ENCODE peak calls at places on chromosomes 3 and 15, in four cellular contexts. One of them, this sample, is unnamed.

GRCh38 chr3:45199837-45200648 is 26.0 kb downstream of the TMEM158 start:
- DNase-seq in H9: peak
- DNase-seq in H1: no peak
- DNase-seq in mesenchymal stem cell: peak
- DNase-seq in this sample: peak

GRCh38 chr3:71753716-71754609 is at the start of gene GPR27:
- DNase-seq in H1: peak
- DNase-seq in mesenchymal stem cell: peak
- DNase-seq in H9: peak
- DNase-seq in this sample: peak

GRCh38 chr15:31977812-31978662 is 52.3 kb upstream of the CHRNA7 start:
- DNase-seq in H1: peak
- DNase-seq in mesenchymal stem cell: peak
- DNase-seq in H9: peak
- DNase-seq in this sample: peak

GRCh38 chr3:141330235-141330634 is 38.1 kb upstream of the ZBTB38 start:
- DNase-seq in mesenchymal stem cell: no peak
- DNase-seq in H1: no peak
- DNase-seq in H9: no peak
- DNase-seq in this sample: no peak

GRCh38 chr3:18825586-18826157 is 322.6 kb upstream of the KCNH8 start:
- DNase-seq in H9: no peak
- DNase-seq in mesenchymal stem cell: no peak
- DNase-seq in H1: no peak
- DNase-seq in this sample: no peak

GRCh38 chr15:53588773-53589172 is 170.7 kb downstream of the WDR72 start:
- DNase-seq in H1: no peak
- DNase-seq in H9: no peak
- DNase-seq in mesenchymal stem cell: peak
- DNase-seq in this sample: no peak

GRCh38 chr3:23487015-23487414 is 283.9 kb downstream of the UBE2E2 start:
- DNase-seq in H9: no peak
- DNase-seq in mesenchymal stem cell: no peak
- DNase-seq in H1: no peak
- DNase-seq in this sample: no peak

GRCh38 chr3:37855363-37855970 is 6.2 kb upstream of the CTDSPL start:
- DNase-seq in H1: peak
- DNase-seq in H9: peak
- DNase-seq in mesenchymal stem cell: peak
- DNase-seq in this sample: peak

GRCh38 chr3:57646723-57647122 is 46.2 kb downstream of the DENND6A start:
- DNase-seq in mesenchymal stem cell: peak
- DNase-seq in H1: no peak
- DNase-seq in H9: no peak
- DNase-seq in this sample: peak

GRCh38 chr3:11522953-11523792 is 120.5 kb downstream of the VGLL4 start:
- DNase-seq in H1: no peak
- DNase-seq in H9: no peak
- DNase-seq in mesenchymal stem cell: peak
- DNase-seq in this sample: peak

GRCh38 chr3:74302274-74302673 is 312.2 kb downstream of the CNTN3 start:
- DNase-seq in mesenchymal stem cell: no peak
- DNase-seq in H1: no peak
- DNase-seq in H9: no peak
- DNase-seq in this sample: no peak

GRCh38 chr3:40869939-40870338 is 329.4 kb upstream of the CTNNB1 start:
- DNase-seq in H1: peak
- DNase-seq in mesenchymal stem cell: no peak
- DNase-seq in H9: peak
- DNase-seq in this sample: no peak

GRCh38 chr3:194928183-194928736 is 242.6 kb downstream of the FAM43A start:
- DNase-seq in H1: peak
- DNase-seq in H9: no peak
- DNase-seq in mesenchymal stem cell: peak
- DNase-seq in this sample: peak

GRCh38 chr3:149964296-149964695 is 6.4 kb downstream of the PFN2 start:
- DNase-seq in mesenchymal stem cell: peak
- DNase-seq in H9: no peak
- DNase-seq in H1: no peak
- DNase-seq in this sample: peak

GRCh38 chr3:118628704-118629341 is 405.8 kb downstream of the IGSF11 start:
- DNase-seq in H9: peak
- DNase-seq in mesenchymal stem cell: peak
- DNase-seq in H1: peak
- DNase-seq in this sample: peak

GRCh38 chr3:42830437-42831320 is 21.4 kb downstream of the ACKR2 start:
- DNase-seq in H9: peak
- DNase-seq in H1: no peak
- DNase-seq in mesenchymal stem cell: peak
- DNase-seq in this sample: peak

GRCh38 chr3:102225407-102226132 is 209.2 kb upstream of the ZPLD1 start:
- DNase-seq in H1: no peak
- DNase-seq in mesenchymal stem cell: peak
- DNase-seq in H9: no peak
- DNase-seq in this sample: peak

GRCh38 chr3:128878011-128878457 is 1.4 kb upstream of the ACAD9 start:
- DNase-seq in mesenchymal stem cell: no peak
- DNase-seq in H1: no peak
- DNase-seq in H9: no peak
- DNase-seq in this sample: no peak
- H3K4ac ChIP-seq in mesenchymal stem cell: no peak
- H3K4ac ChIP-seq in H1: no peak
- H3K4ac ChIP-seq in H9: no peak
- H3K4ac ChIP-seq in this sample: peak

GRCh38 chr3:120435621-120436020 is 15.2 kb downstream of the FSTL1 start:
- DNase-seq in H9: no peak
- DNase-seq in H1: no peak
- DNase-seq in mesenchymal stem cell: peak
- DNase-seq in this sample: peak

GRCh38 chr3:120438216-120438615 is 12.6 kb downstream of the FSTL1 start:
- DNase-seq in H1: no peak
- DNase-seq in H9: no peak
- DNase-seq in mesenchymal stem cell: no peak
- DNase-seq in this sample: no peak

GRCh38 chr3:120438971-120439370 is 11.8 kb downstream of the FSTL1 start:
- DNase-seq in H1: no peak
- DNase-seq in mesenchymal stem cell: peak
- DNase-seq in H9: no peak
- DNase-seq in this sample: peak

GRCh38 chr3:120437559-120437958 is 13.2 kb downstream of the FSTL1 start:
- DNase-seq in H9: no peak
- DNase-seq in H1: no peak
- DNase-seq in mesenchymal stem cell: no peak
- DNase-seq in this sample: no peak

DNA sequence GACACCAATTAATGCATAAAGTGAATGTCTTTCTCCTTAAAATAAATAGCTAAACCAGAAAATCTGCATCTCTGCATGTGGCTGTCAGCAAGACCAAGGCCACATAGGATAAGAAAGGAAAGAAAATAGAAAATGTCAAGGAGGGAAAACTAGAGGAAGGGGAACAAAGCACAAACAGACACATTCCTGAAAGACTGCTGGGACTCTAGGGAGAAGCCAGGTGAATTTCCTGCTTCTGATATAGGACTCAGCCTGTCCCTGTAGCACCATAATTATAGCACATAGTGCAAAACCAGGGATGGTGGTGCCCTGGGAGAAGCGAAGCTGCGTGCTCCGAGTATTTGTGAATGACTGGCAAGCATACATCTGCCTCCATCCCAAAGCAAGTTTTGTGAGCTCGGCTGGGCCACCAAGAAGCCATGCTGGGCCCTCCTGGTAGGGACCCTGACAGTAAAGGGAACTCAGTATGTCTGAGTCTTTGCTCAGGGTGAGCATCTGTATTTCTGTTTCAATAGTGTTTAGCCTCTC is 14.2 kb downstream of the FSTL1 start:
- DNase-seq in mesenchymal stem cell: no peak
- DNase-seq in H9: no peak
- DNase-seq in H1: no peak
- DNase-seq in this sample: no peak
- H3K4ac ChIP-seq in mesenchymal stem cell: peak
- H3K4ac ChIP-seq in H9: no peak
- H3K4ac ChIP-seq in H1: no peak
- H3K4ac ChIP-seq in this sample: peak

DNA sequence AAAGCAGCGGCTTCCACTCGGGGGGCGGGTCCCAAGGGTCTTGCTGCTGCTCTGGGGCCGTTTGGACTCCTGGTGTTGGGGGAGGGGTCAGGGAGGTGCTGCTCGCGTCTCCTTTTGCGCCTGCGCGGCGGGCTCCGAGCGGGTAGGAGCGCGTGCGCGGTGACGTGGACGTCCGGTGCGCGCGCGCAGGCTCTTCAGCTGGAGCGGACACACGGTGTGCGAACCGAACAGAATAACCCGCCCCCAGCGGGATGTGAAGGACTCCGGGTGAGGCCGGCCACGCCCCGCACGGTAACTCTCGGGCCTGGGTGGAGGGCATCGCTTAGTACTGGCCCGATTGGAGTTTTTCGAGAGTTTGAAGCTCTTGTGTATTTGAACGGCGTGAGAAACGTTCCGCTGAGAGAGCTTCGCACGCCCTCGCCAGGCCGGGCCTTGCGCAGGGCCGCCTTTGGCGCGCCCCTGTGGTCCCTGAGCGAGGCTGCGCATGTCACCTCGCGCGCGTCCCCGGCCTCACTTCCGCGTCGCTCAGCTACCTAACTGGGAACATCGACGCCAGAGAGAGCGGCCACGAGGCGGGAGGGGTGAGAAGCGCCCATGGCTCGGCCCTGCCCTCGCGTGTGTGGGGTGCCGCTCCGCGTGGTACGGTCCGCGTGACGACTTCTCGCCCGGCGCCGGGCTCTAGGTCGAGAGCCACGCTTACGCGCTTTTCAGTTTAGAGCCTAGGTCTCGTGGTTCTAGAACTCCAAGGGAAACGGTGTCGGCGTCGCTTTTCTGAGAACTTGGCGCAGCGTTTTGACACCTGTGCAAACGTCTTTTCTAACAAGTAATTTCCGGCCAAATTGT is at the start of gene MGA:
- DNase-seq in H9: peak
- DNase-seq in mesenchymal stem cell: peak
- DNase-seq in H1: peak
- DNase-seq in this sample: peak
- H3K4ac ChIP-seq in H9: no peak
- H3K4ac ChIP-seq in mesenchymal stem cell: peak
- H3K4ac ChIP-seq in H1: no peak
- H3K4ac ChIP-seq in this sample: peak

GRCh38 chr3:196531418-196531817 is 16.3 kb upstream of the SMCO1 start:
- DNase-seq in mesenchymal stem cell: no peak
- DNase-seq in H9: no peak
- DNase-seq in H1: no peak
- DNase-seq in this sample: no peak

GRCh38 chr3:196533260-196533681 is 18.1 kb upstream of the SMCO1 start:
- DNase-seq in H9: peak
- DNase-seq in mesenchymal stem cell: no peak
- DNase-seq in H1: peak
- DNase-seq in this sample: no peak

GRCh38 chr3:196524527-196524926 is 9.4 kb upstream of the SMCO1 start:
- DNase-seq in H9: no peak
- DNase-seq in H1: no peak
- DNase-seq in mesenchymal stem cell: no peak
- DNase-seq in this sample: peak

GRCh38 chr3:196525141-196525540 is 10.0 kb upstream of the SMCO1 start:
- DNase-seq in H9: no peak
- DNase-seq in H1: no peak
- DNase-seq in mesenchymal stem cell: no peak
- DNase-seq in this sample: no peak

DNA sequence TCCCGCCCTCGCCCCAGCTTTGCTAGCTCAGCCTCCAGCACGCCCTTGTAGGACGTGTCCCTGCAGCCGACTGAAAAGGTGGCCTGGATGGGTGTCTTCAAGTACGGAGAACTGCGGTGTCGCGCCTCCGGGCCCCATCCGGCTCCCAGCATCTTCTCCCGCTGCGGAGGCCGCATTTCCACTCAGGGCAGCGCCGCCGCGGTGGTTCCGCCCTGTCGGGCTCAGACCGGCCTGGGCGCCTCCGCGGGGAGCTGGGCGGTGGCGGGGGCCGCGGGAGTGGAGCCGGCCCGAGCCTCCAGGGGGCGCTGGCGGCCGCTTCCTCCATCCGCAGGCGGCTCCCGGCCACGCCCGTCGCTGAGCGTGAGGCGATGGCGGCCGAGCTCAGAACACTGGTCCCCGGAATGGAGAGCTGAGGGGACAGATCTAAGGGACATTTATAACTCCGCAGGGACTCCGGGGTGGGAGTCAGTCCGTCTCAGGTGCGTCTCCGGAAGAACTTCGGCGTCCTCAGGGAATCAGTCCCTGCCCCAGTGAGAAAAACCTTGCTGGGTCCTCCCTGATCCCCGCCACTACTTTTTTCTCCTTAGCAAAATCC is 13.6 kb upstream of the SMCO1 start:
- DNase-seq in H9: peak
- DNase-seq in H1: peak
- DNase-seq in mesenchymal stem cell: peak
- DNase-seq in this sample: peak
- H3K4ac ChIP-seq in H9: no peak
- H3K4ac ChIP-seq in H1: peak
- H3K4ac ChIP-seq in mesenchymal stem cell: no peak
- H3K4ac ChIP-seq in this sample: peak

GRCh38 chr3:31831526-31832034 is 149.5 kb downstream of the OSBPL10 start:
- DNase-seq in H9: no peak
- DNase-seq in mesenchymal stem cell: no peak
- DNase-seq in H1: no peak
- DNase-seq in this sample: no peak
- H3K4ac ChIP-seq in H9: no peak
- H3K4ac ChIP-seq in mesenchymal stem cell: peak
- H3K4ac ChIP-seq in H1: no peak
- H3K4ac ChIP-seq in this sample: no peak

DNA sequence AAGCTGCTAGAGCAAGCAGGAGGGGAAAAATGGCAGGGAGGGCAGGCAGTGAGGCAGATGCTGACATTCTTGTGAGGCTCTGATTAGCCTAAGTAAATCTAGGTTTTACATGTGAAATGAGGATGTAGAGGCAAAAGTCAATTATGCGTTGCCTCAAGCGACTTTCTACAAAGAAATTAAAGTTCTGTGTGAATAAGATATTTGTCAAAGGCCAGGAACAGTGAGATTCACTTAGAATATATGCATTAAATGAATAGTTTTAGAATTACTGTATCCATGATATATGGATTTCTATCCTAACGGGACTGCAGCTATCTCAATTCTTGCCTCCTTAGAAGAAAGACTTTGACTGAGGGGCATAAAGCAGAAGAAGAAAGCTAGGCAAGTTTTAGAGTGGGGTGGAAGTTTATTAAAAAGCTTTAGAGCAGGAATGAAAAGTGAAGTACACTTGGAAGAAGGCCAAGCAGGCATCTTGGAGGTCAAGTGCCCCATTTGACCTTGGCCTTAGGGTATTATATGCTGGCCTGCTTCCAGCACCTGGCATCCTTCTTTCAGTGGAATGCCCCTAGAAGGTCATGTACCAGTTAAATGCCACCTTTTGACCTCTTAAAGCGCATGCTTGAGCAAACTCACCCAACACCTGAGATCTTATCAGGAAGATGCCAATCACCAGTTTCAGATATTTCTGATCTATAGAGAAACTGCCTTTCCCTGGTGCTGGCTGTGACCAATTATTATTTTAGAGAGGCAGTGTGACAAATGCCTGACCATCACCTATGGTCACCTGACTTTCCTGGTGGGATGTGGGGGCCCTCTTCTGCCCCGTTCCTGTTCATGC is 38.2 kb downstream of the OSTN start:
- DNase-seq in H1: no peak
- DNase-seq in H9: no peak
- DNase-seq in mesenchymal stem cell: no peak
- DNase-seq in this sample: no peak
- H3K4ac ChIP-seq in H1: no peak
- H3K4ac ChIP-seq in H9: no peak
- H3K4ac ChIP-seq in mesenchymal stem cell: no peak
- H3K4ac ChIP-seq in this sample: peak